ENCODE peak calls at places on chromosome 12, in eight cellular contexts. X is gastrocnemius medialis, E is thyroid gland, S is GM12878, B is H54, D is ovary, J is lower leg skin, G is IMR-90. M is an unnamed sample.

GRCh38 chr12:102675672-102676071 is 195.3 kb upstream of the IGF1 start:
- DNase-seq in X (no peak), E (no peak), S (no peak), B (peak; percentile 7), D (no peak), J (no peak), G (peak; percentile 13), M (no peak)

GRCh38 chr12:11228268-11228879 is 41.1 kb downstream of the PRB3 start:
- DNase-seq in X (no peak), E (peak; percentile 22), S (peak; percentile 16), B (peak; percentile 5), D (no peak), J (no peak), G (peak; percentile 30), M (no peak)

GRCh38 chr12:87270894-87271293 is 758.3 kb downstream of the C12orf50 start:
- DNase-seq in X (no peak), E (no peak), S (no peak), B (no peak), D (no peak), J (no peak), G (peak; percentile 68), M (no peak)

GRCh38 chr12:15732341-15733061 is 56.7 kb downstream of the EPS8 start:
- DNase-seq in X (no peak), E (no peak), S (peak; percentile 57), B (no peak), D (no peak), J (no peak), G (no peak), M (no peak)

GRCh38 chr12:94187351-94187750 is 39.0 kb downstream of the PLXNC1 start:
- DNase-seq in X (no peak), E (no peak), S (no peak), B (no peak), D (no peak), J (no peak), G (no peak), M (no peak)

GRCh38 chr12:64082866-64083268 is 139.2 kb downstream of the KICS2 start:
- DNase-seq in X (no peak), E (no peak), S (no peak), B (no peak), D (no peak), J (no peak), G (no peak), M (no peak)

GRCh38 chr12:16612647-16613046 is 6.7 kb upstream of the LMO3 start:
- DNase-seq in X (no peak), E (no peak), S (no peak), B (no peak), D (no peak), J (no peak), G (peak; percentile 20), M (no peak)

GRCh38 chr12:4275869-4276253 is 2.3 kb downstream of the CCND2 start:
- DNase-seq in X (no peak), E (peak; percentile 47), S (no peak), B (no peak), D (peak; percentile 38), J (no peak), G (no peak), M (no peak)

GRCh38 chr12:113328368-113328889 is 6.5 kb downstream of the SLC8B1 start:
- DNase-seq in X (no peak), E (no peak), S (no peak), B (no peak), D (no peak), J (no peak), G (no peak), M (no peak)

GRCh38 chr12:18643673-18644072 is 94.1 kb downstream of the PLCZ1 start:
- DNase-seq in X (no peak), E (no peak), S (no peak), B (no peak), D (peak; percentile 23), J (no peak), G (peak; percentile 86), M (no peak)

GRCh38 chr12:54390176-54390667 is 5.7 kb upstream of the ZNF385A start:
- DNase-seq in X (no peak), E (peak; percentile 59), S (no peak), B (no peak), D (no peak), J (no peak), G (no peak), M (no peak)

GRCh38 chr12:21656931-21657335 is 709 bp downstream of the LDHB start:
- DNase-seq in X (no peak), E (peak; percentile 53), S (no peak), B (no peak), D (peak; percentile 41), J (peak; percentile 29), G (peak; percentile 50), M (no peak)

GRCh38 chr12:3071107-3071506 is 6.1 kb upstream of the TSPAN9 start:
- DNase-seq in X (peak; percentile 56), E (no peak), S (no peak), B (no peak), D (no peak), J (no peak), G (no peak), M (no peak)

GRCh38 chr12:74890237-74890599 is 319.4 kb downstream of the KCNC2 start:
- DNase-seq in X (no peak), E (peak; percentile 5), S (no peak), B (peak; percentile 13), D (no peak), J (no peak), G (peak; percentile 92), M (no peak)

GRCh38 chr12:109358154-109358869 is 10.6 kb downstream of the MYO1H start:
- DNase-seq in X (no peak), E (no peak), S (peak; percentile 34), B (no peak), D (no peak), J (no peak), G (peak; percentile 4), M (no peak)

DNA sequence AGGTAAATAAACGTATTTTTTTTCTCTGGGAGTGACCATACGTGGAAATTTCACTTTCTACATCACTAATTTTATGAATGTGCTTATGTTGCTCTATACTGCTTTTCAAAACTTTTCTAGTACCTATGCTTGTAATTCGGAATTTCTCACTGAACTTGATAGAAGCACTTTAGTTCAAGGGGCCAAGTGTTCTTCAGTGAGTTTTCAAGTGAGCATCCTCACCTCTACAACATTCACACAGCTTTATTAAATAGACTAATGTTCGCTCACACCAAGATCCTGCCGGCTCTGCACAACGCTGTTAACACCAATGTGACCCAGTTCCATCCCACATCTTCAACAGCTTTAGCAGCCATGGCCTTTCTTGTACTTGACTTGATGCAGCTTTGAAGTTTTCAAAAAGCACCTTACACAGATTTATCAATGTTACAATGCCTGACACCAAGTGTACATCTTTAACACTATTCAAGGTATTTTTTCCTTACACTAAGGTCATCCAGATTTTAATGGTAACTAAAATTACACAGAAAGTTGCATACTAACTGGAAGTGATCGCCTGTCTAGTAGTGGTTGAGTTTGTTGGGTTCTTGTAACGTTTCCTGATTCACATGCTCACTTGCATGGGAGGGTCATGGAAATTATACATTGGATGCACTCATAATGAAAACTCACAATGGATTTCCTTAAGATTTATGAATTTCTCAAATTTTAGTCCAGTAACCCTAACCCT is 4.5 kb downstream of the UBC start:
- DNase-seq in X (peak; percentile 31), E (no peak), S (no peak), B (no peak), D (no peak), J (no peak), G (peak; percentile 48), M (no peak)
- TF ChIP-seq POLR2A in X (no peak), E (no peak), S (peak; percentile 61), B (no peak), D (no peak), J (no peak), G (no peak), M (peak; percentile 29)

DNA sequence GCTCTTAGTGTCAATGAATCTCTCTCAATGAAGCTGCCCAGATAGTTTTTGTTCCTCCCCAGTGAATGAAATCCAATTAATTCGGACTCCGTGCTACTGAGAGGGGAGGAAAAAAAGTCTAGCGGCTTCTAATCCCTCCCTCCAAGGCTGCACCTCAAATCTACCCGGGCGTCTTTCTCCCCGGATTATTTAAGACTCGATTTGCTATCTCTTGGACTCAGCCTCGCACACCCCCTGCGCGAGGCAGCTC is 134 bp downstream of the DUSP6 start:
- DNase-seq in X (no peak), E (no peak), S (no peak), B (no peak), D (no peak), J (no peak), G (no peak), M (no peak)
- TF ChIP-seq POLR2A in X (peak; percentile 74), E (peak; percentile 48), S (no peak), B (peak; percentile 72), D (no peak), J (no peak), G (peak; percentile 98), M (no peak)

GRCh38 chr12:6224550-6224949 is 24.4 kb downstream of the CD9 start:
- DNase-seq in X (peak; percentile 48), E (peak; percentile 59), S (no peak), B (peak; percentile 86), D (peak; percentile 46), J (no peak), G (no peak), M (no peak)

GRCh38 chr12:6226701-6227096 is 26.5 kb downstream of the CD9 start:
- DNase-seq in X (peak; percentile 79), E (peak; percentile 79), S (no peak), B (no peak), D (peak; percentile 69), J (no peak), G (no peak), M (no peak)

GRCh38 chr12:6226002-6226700 is 26.0 kb downstream of the CD9 start:
- DNase-seq in X (peak; percentile 87), E (peak; percentile 95), S (no peak), B (no peak), D (peak; percentile 85), J (peak; percentile 79), G (peak; percentile 66), M (peak; percentile 79)

GRCh38 chr12:6223545-6223944 is 23.3 kb downstream of the CD9 start:
- DNase-seq in X (no peak), E (no peak), S (no peak), B (no peak), D (no peak), J (no peak), G (no peak), M (no peak)

DNA sequence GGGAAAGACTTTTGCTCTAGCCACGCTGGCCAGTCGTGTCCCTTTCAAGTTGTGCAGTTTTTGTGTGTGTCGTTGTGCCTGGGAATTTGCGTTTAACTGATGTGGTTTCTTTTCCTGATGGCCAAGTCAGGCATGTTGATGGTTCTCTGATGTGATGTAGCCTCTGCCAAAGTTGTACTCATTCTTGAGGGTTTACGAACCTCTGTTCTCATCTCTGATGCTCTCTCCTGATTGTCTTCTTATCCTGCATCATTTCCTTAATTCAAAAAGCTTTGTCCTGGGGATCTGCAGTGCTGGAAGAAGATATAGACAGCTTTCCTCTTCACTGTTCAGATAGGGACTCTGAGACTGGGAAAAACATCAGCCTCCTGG is 25.4 kb downstream of the CD9 start:
- DNase-seq in X (no peak), E (no peak), S (no peak), B (no peak), D (no peak), J (no peak), G (no peak), M (no peak)
- TF ChIP-seq POLR2A in X (no peak), E (no peak), S (no peak), B (no peak), D (no peak), J (no peak), G (no peak), M (no peak)

GRCh38 chr12:45259732-45260480 is 44.0 kb downstream of the ANO6 start:
- DNase-seq in X (no peak), E (no peak), S (no peak), B (no peak), D (no peak), J (no peak), G (peak; percentile 84), M (no peak)

GRCh38 chr12:45257185-45257585 is 41.3 kb downstream of the ANO6 start:
- DNase-seq in X (no peak), E (no peak), S (no peak), B (no peak), D (no peak), J (no peak), G (no peak), M (no peak)

GRCh38 chr12:45254254-45254653 is 38.4 kb downstream of the ANO6 start:
- DNase-seq in X (no peak), E (no peak), S (no peak), B (no peak), D (no peak), J (no peak), G (no peak), M (no peak)
- TF ChIP-seq POLR2A in X (no peak), E (no peak), S (no peak), B (no peak), D (no peak), J (no peak), G (no peak), M (no peak)

M was measured in breast epithelium.